ENCODE peak calls at places on chromosome 1, in five cellular contexts. Y is stimulated activated CD8-positive, alpha-beta memory T cell treated with anti-CD3 and anti-CD28 coated beads, Interleukin-4, amount 100 ng/mL, for 1 hour; L is globus pallidus; Q is LoVo; Z is AG04450. B is an unnamed sample.

GRCh38 chr1:107076846-107077245 is 20.4 kb downstream of the PRMT6 start:
- DNase-seq in Q (peak), Z (peak), Y (no peak), L (no peak), B (peak)

GRCh38 chr1:73839922-73840321 is 358.1 kb downstream of the LRRIQ3 start:
- DNase-seq in Y (no peak), Z (no peak), Q (peak), L (no peak), B (peak)

GRCh38 chr1:246092136-246092535 is 414.9 kb downstream of the SMYD3 start:
- DNase-seq in L (no peak), Z (no peak), Y (no peak), Q (no peak), B (no peak)

GRCh38 chr1:156310962-156311361 is 11.9 kb upstream of the VHLL start:
- DNase-seq in Z (no peak), Y (no peak), Q (no peak), L (no peak), B (peak)

GRCh38 chr1:19179597-19180271 is 30.3 kb downstream of the UBR4 start:
- DNase-seq in Q (no peak), Y (no peak), Z (no peak), L (no peak), B (peak)

GRCh38 chr1:56584910-56585528 is 5.7 kb upstream of the PLPP3 start:
- DNase-seq in Z (peak), Q (peak), L (peak), Y (no peak), B (peak)

GRCh38 chr1:219432191-219432606 is 180.7 kb downstream of the ZC3H11B start:
- DNase-seq in Q (no peak), Z (no peak), L (no peak), Y (no peak), B (peak)

GRCh38 chr1:93738075-93738622 is 56.5 kb upstream of the BCAR3 start:
- DNase-seq in Y (no peak), Q (peak), L (no peak), Z (peak), B (peak)

GRCh38 chr1:108877324-108877812 is 583 bp downstream of the GPSM2 start:
- DNase-seq in Z (no peak), Q (peak), L (peak), Y (no peak), B (peak)

GRCh38 chr1:29708818-29709710 is 472.7 kb downstream of the PTPRU start:
- DNase-seq in Q (no peak), Y (no peak), L (no peak), Z (peak), B (peak)

B was measured in renal cortical epithelial cell.